ENCODE peak calls at places on chromosomes 7 and 10, in four cellular contexts. One of them, this sample, is unnamed.

GRCh38 chr10:44908071-44908709 is 2.9 kb upstream of the TMEM72 start:
- DNase-seq in left ventricle myocardium inferior: no peak
- DNase-seq in upper lobe of right lung: no peak
- DNase-seq in ascending aorta: no peak
- DNase-seq in this sample: no peak

GRCh38 chr10:29946953-29947700 is 112.3 kb downstream of the JCAD start:
- DNase-seq in left ventricle myocardium inferior: peak; percentile 22
- DNase-seq in upper lobe of right lung: no peak
- DNase-seq in ascending aorta: peak; percentile 55
- DNase-seq in this sample: peak; percentile 88

GRCh38 chr7:24911213-24911603 is 68.8 kb downstream of the OSBPL3 start:
- DNase-seq in left ventricle myocardium inferior: no peak
- DNase-seq in upper lobe of right lung: no peak
- DNase-seq in ascending aorta: no peak
- DNase-seq in this sample: no peak

GRCh38 chr10:80186364-80187012 is 18.8 kb downstream of the ANXA11 start:
- DNase-seq in left ventricle myocardium inferior: peak; percentile 64
- DNase-seq in upper lobe of right lung: no peak
- DNase-seq in ascending aorta: no peak
- DNase-seq in this sample: no peak

GRCh38 chr10:31707578-31708411 is 220.8 kb downstream of the ARHGAP12 start:
- DNase-seq in left ventricle myocardium inferior: peak; percentile 74
- DNase-seq in upper lobe of right lung: peak; percentile 73
- DNase-seq in ascending aorta: no peak
- DNase-seq in this sample: peak; percentile 27

GRCh38 chr7:55526329-55526728 is 46.0 kb downstream of the VOPP1 start:
- DNase-seq in left ventricle myocardium inferior: no peak
- DNase-seq in upper lobe of right lung: no peak
- DNase-seq in ascending aorta: no peak
- DNase-seq in this sample: no peak

GRCh38 chr7:121001234-121001633 is 12.7 kb downstream of the CPED1 start:
- DNase-seq in left ventricle myocardium inferior: no peak
- DNase-seq in upper lobe of right lung: no peak
- DNase-seq in ascending aorta: no peak
- DNase-seq in this sample: no peak

GRCh38 chr10:14327535-14327934 is 3.2 kb downstream of the FRMD4A start:
- DNase-seq in left ventricle myocardium inferior: no peak
- DNase-seq in upper lobe of right lung: no peak
- DNase-seq in ascending aorta: no peak
- DNase-seq in this sample: no peak

GRCh38 chr10:89301231-89301630 is 615 bp upstream of the IFIT2 start:
- DNase-seq in left ventricle myocardium inferior: no peak
- DNase-seq in upper lobe of right lung: no peak
- DNase-seq in ascending aorta: no peak
- DNase-seq in this sample: no peak

GRCh38 chr7:108261560-108262255 is 131.5 kb upstream of the LAMB4 start:
- DNase-seq in left ventricle myocardium inferior: no peak
- DNase-seq in upper lobe of right lung: no peak
- DNase-seq in ascending aorta: no peak
- DNase-seq in this sample: no peak

GRCh38 chr7:107185716-107186115 is 16.9 kb downstream of the HBP1 start:
- DNase-seq in left ventricle myocardium inferior: no peak
- DNase-seq in upper lobe of right lung: no peak
- DNase-seq in ascending aorta: no peak
- DNase-seq in this sample: no peak

GRCh38 chr10:103278862-103279298 is 1.9 kb downstream of the INA start:
- DNase-seq in left ventricle myocardium inferior: peak; percentile 36
- DNase-seq in upper lobe of right lung: peak; percentile 70
- DNase-seq in ascending aorta: no peak
- DNase-seq in this sample: no peak

GRCh38 chr10:48655426-48656240 is 29.0 kb upstream of the WDFY4 start:
- DNase-seq in left ventricle myocardium inferior: peak; percentile 76
- DNase-seq in upper lobe of right lung: peak; percentile 90
- DNase-seq in ascending aorta: peak; percentile 65
- DNase-seq in this sample: peak; percentile 13

GRCh38 chr7:65722361-65722792 is 150.5 kb upstream of the VKORC1L1 start:
- DNase-seq in left ventricle myocardium inferior: peak; percentile 20
- DNase-seq in upper lobe of right lung: no peak
- DNase-seq in ascending aorta: no peak
- DNase-seq in this sample: peak; percentile 29

GRCh38 chr10:110074298-110074697 is 66.5 kb downstream of the ADD3 start:
- DNase-seq in left ventricle myocardium inferior: no peak
- DNase-seq in upper lobe of right lung: no peak
- DNase-seq in ascending aorta: no peak
- DNase-seq in this sample: no peak

GRCh38 chr7:133230591-133231194 is 22.2 kb upstream of the EXOC4 start:
- DNase-seq in left ventricle myocardium inferior: no peak
- DNase-seq in upper lobe of right lung: no peak
- DNase-seq in ascending aorta: no peak
- DNase-seq in this sample: peak; percentile 25

GRCh38 chr10:131871673-131872005 is 29.2 kb upstream of the PPP2R2D start:
- DNase-seq in left ventricle myocardium inferior: no peak
- DNase-seq in upper lobe of right lung: no peak
- DNase-seq in ascending aorta: no peak
- DNase-seq in this sample: no peak

GRCh38 chr10:121063744-121064143 is 212.6 kb downstream of the WDR11 start:
- DNase-seq in left ventricle myocardium inferior: no peak
- DNase-seq in upper lobe of right lung: no peak
- DNase-seq in ascending aorta: no peak
- DNase-seq in this sample: no peak

GRCh38 chr7:20152057-20152456 is 65.1 kb downstream of the MACC1 start:
- DNase-seq in left ventricle myocardium inferior: no peak
- DNase-seq in upper lobe of right lung: no peak
- DNase-seq in ascending aorta: no peak
- DNase-seq in this sample: no peak

GRCh38 chr10:14560274-14560673 is 214.4 kb downstream of the FAM107B start:
- DNase-seq in left ventricle myocardium inferior: no peak
- DNase-seq in upper lobe of right lung: peak; percentile 74
- DNase-seq in ascending aorta: no peak
- DNase-seq in this sample: peak; percentile 77

GRCh38 chr10:84429926-84430520 is 101.6 kb downstream of the CCSER2 start:
- DNase-seq in left ventricle myocardium inferior: peak; percentile 34
- DNase-seq in upper lobe of right lung: no peak
- DNase-seq in ascending aorta: no peak
- DNase-seq in this sample: peak; percentile 70

GRCh38 chr7:4661871-4662270 is 20.2 kb upstream of the FOXK1 start:
- DNase-seq in left ventricle myocardium inferior: no peak
- DNase-seq in upper lobe of right lung: no peak
- DNase-seq in ascending aorta: no peak
- DNase-seq in this sample: no peak

GRCh38 chr10:78401882-78402367 is 368.3 kb downstream of the RPS24 start:
- DNase-seq in left ventricle myocardium inferior: peak; percentile 46
- DNase-seq in upper lobe of right lung: peak; percentile 58
- DNase-seq in ascending aorta: no peak
- DNase-seq in this sample: no peak

GRCh38 chr10:73915206-73915851 is 4.4 kb downstream of the PLAU start:
- DNase-seq in left ventricle myocardium inferior: no peak
- DNase-seq in upper lobe of right lung: no peak
- DNase-seq in ascending aorta: no peak
- DNase-seq in this sample: no peak

GRCh38 chr7:29764227-29764626 is 42.1 kb upstream of the WIPF3 start:
- DNase-seq in left ventricle myocardium inferior: no peak
- DNase-seq in upper lobe of right lung: no peak
- DNase-seq in ascending aorta: no peak
- DNase-seq in this sample: no peak

GRCh38 chr10:30027057-30028005 is 32.1 kb downstream of the JCAD start:
- DNase-seq in left ventricle myocardium inferior: peak; percentile 38
- DNase-seq in upper lobe of right lung: peak; percentile 77
- DNase-seq in ascending aorta: peak; percentile 22
- DNase-seq in this sample: peak; percentile 16

GRCh38 chr7:83166-83840 is 109.1 kb upstream of the FAM20C start:
- DNase-seq in left ventricle myocardium inferior: no peak
- DNase-seq in upper lobe of right lung: peak; percentile 52
- DNase-seq in ascending aorta: no peak
- DNase-seq in this sample: no peak

GRCh38 chr7:86786376-86786775 is 142.7 kb downstream of the GRM3 start:
- DNase-seq in left ventricle myocardium inferior: no peak
- DNase-seq in upper lobe of right lung: no peak
- DNase-seq in ascending aorta: no peak
- DNase-seq in this sample: no peak

GRCh38 chr7:27229448-27229847 is 13.2 kb upstream of the EVX1 start:
- DNase-seq in left ventricle myocardium inferior: no peak
- DNase-seq in upper lobe of right lung: no peak
- DNase-seq in ascending aorta: no peak
- DNase-seq in this sample: no peak
- H3K27me3 ChIP-seq in left ventricle myocardium inferior: peaks cover 97% of the 10 kb centered on the region
- H3K27me3 ChIP-seq in upper lobe of right lung: peaks cover 62% of the 10 kb centered on the region
- H3K27me3 ChIP-seq in ascending aorta: peaks cover 8% of the 10 kb centered on the region
- H3K27me3 ChIP-seq in this sample: peaks cover 96% of the 10 kb centered on the region

GRCh38 chr7:50646069-50646468 is 80.9 kb upstream of the DDC start:
- DNase-seq in left ventricle myocardium inferior: no peak
- DNase-seq in upper lobe of right lung: no peak
- DNase-seq in ascending aorta: no peak
- DNase-seq in this sample: no peak
- H3K4me1 ChIP-seq in left ventricle myocardium inferior: peaks cover 51% of the 10 kb centered on the region
- H3K4me1 ChIP-seq in upper lobe of right lung: peaks cover 5% of the 10 kb centered on the region
- H3K4me1 ChIP-seq in ascending aorta: peaks cover 6% of the 10 kb centered on the region
- H3K4me1 ChIP-seq in this sample: peaks cover 6% of the 10 kb centered on the region

GRCh38 chr7:117458977-117459583 is 20.7 kb upstream of the CFTR start:
- DNase-seq in left ventricle myocardium inferior: no peak
- DNase-seq in upper lobe of right lung: no peak
- DNase-seq in ascending aorta: no peak
- DNase-seq in this sample: no peak
- TF ChIP-seq CTCF in left ventricle myocardium inferior: peak; percentile 66
- TF ChIP-seq CTCF in upper lobe of right lung: peak; percentile 65
- TF ChIP-seq CTCF in ascending aorta: peak; percentile 36
- TF ChIP-seq CTCF in this sample: peak; percentile 69

GRCh38 chr10:43229208-43230061 is 37.4 kb downstream of the RASGEF1A start:
- DNase-seq in left ventricle myocardium inferior: peak; percentile 13
- DNase-seq in upper lobe of right lung: peak; percentile 73
- DNase-seq in ascending aorta: peak; percentile 7
- DNase-seq in this sample: no peak
- H3K27me3 ChIP-seq in left ventricle myocardium inferior: peaks cover 80% of the 10 kb centered on the region
- H3K27me3 ChIP-seq in upper lobe of right lung: peaks cover 32% of the 10 kb centered on the region
- H3K27me3 ChIP-seq in ascending aorta: no peaks in the 10 kb centered on the region
- H3K27me3 ChIP-seq in this sample: peaks cover 63% of the 10 kb centered on the region

This sample was measured in foreskin keratinocyte.